ENCODE peak calls at places on chromosomes 2 and 18, in nine cellular contexts. One of them, this sample, is unnamed.

GRCh38 chr2:167964650-167965404 is 282.6 kb downstream of the STK39 start:
- DNase-seq in mucosa of descending colon: no peak
- DNase-seq in astrocyte of the spinal cord: peak; percentile 10
- DNase-seq in CD4-positive, alpha-beta T cell: no peak
- DNase-seq in colonic mucosa: no peak
- DNase-seq in GM23338: peak; percentile 71
- DNase-seq in keratinocyte: no peak
- DNase-seq in lower lobe of right lung: no peak
- DNase-seq in nephron progenitor cell: no peak
- DNase-seq in this sample: no peak

GRCh38 chr2:50556934-50557575 is 474.9 kb downstream of the NRXN1 start:
- DNase-seq in mucosa of descending colon: no peak
- DNase-seq in astrocyte of the spinal cord: peak; percentile 71
- DNase-seq in CD4-positive, alpha-beta T cell: no peak
- DNase-seq in colonic mucosa: no peak
- DNase-seq in GM23338: no peak
- DNase-seq in keratinocyte: no peak
- DNase-seq in lower lobe of right lung: no peak
- DNase-seq in nephron progenitor cell: no peak
- DNase-seq in this sample: no peak

GRCh38 chr2:120231974-120232635 is 8.9 kb upstream of the TMEM185B start:
- DNase-seq in mucosa of descending colon: no peak
- DNase-seq in astrocyte of the spinal cord: no peak
- DNase-seq in CD4-positive, alpha-beta T cell: peak; percentile 33
- DNase-seq in colonic mucosa: no peak
- DNase-seq in GM23338: no peak
- DNase-seq in keratinocyte: no peak
- DNase-seq in lower lobe of right lung: no peak
- DNase-seq in nephron progenitor cell: no peak
- DNase-seq in this sample: no peak

GRCh38 chr18:49811151-49811938 is 2.0 kb downstream of the ACAA2 start:
- DNase-seq in mucosa of descending colon: no peak
- DNase-seq in astrocyte of the spinal cord: no peak
- DNase-seq in CD4-positive, alpha-beta T cell: no peak
- DNase-seq in colonic mucosa: no peak
- DNase-seq in GM23338: peak; percentile 9
- DNase-seq in keratinocyte: no peak
- DNase-seq in lower lobe of right lung: no peak
- DNase-seq in nephron progenitor cell: no peak
- DNase-seq in this sample: no peak

GRCh38 chr2:14235667-14236066 is 396.9 kb upstream of the LRATD1 start:
- DNase-seq in mucosa of descending colon: no peak
- DNase-seq in astrocyte of the spinal cord: no peak
- DNase-seq in CD4-positive, alpha-beta T cell: no peak
- DNase-seq in colonic mucosa: no peak
- DNase-seq in GM23338: no peak
- DNase-seq in keratinocyte: no peak
- DNase-seq in lower lobe of right lung: no peak
- DNase-seq in nephron progenitor cell: no peak
- DNase-seq in this sample: no peak

GRCh38 chr2:86596118-86596517 is 27.5 kb downstream of the RNF103 start:
- DNase-seq in mucosa of descending colon: no peak
- DNase-seq in astrocyte of the spinal cord: no peak
- DNase-seq in CD4-positive, alpha-beta T cell: no peak
- DNase-seq in colonic mucosa: no peak
- DNase-seq in GM23338: no peak
- DNase-seq in keratinocyte: no peak
- DNase-seq in lower lobe of right lung: no peak
- DNase-seq in nephron progenitor cell: no peak
- DNase-seq in this sample: no peak

GRCh38 chr2:134173338-134174016 is 80.4 kb upstream of the MGAT5 start:
- DNase-seq in mucosa of descending colon: no peak
- DNase-seq in astrocyte of the spinal cord: no peak
- DNase-seq in CD4-positive, alpha-beta T cell: no peak
- DNase-seq in colonic mucosa: peak; percentile 75
- DNase-seq in GM23338: no peak
- DNase-seq in keratinocyte: peak; percentile 83
- DNase-seq in lower lobe of right lung: no peak
- DNase-seq in nephron progenitor cell: no peak
- DNase-seq in this sample: no peak

GRCh38 chr2:119257198-119257597 is 33.6 kb downstream of the STEAP3 start:
- DNase-seq in mucosa of descending colon: no peak
- DNase-seq in astrocyte of the spinal cord: no peak
- DNase-seq in CD4-positive, alpha-beta T cell: no peak
- DNase-seq in colonic mucosa: no peak
- DNase-seq in GM23338: no peak
- DNase-seq in keratinocyte: no peak
- DNase-seq in lower lobe of right lung: no peak
- DNase-seq in nephron progenitor cell: no peak
- DNase-seq in this sample: no peak

GRCh38 chr2:150421252-150421651 is 66.2 kb downstream of the RND3 start:
- DNase-seq in mucosa of descending colon: no peak
- DNase-seq in astrocyte of the spinal cord: no peak
- DNase-seq in CD4-positive, alpha-beta T cell: no peak
- DNase-seq in colonic mucosa: no peak
- DNase-seq in GM23338: no peak
- DNase-seq in keratinocyte: no peak
- DNase-seq in lower lobe of right lung: no peak
- DNase-seq in nephron progenitor cell: no peak
- DNase-seq in this sample: no peak

GRCh38 chr2:29987141-29987540 is 65.8 kb upstream of the ALK start:
- DNase-seq in mucosa of descending colon: no peak
- DNase-seq in astrocyte of the spinal cord: no peak
- DNase-seq in CD4-positive, alpha-beta T cell: no peak
- DNase-seq in colonic mucosa: no peak
- DNase-seq in GM23338: no peak
- DNase-seq in keratinocyte: no peak
- DNase-seq in lower lobe of right lung: no peak
- DNase-seq in nephron progenitor cell: no peak
- DNase-seq in this sample: no peak

GRCh38 chr2:70703900-70704549 is 64.0 kb downstream of the ADD2 start:
- DNase-seq in mucosa of descending colon: no peak
- DNase-seq in astrocyte of the spinal cord: no peak
- DNase-seq in CD4-positive, alpha-beta T cell: no peak
- DNase-seq in colonic mucosa: no peak
- DNase-seq in GM23338: no peak
- DNase-seq in keratinocyte: no peak
- DNase-seq in lower lobe of right lung: no peak
- DNase-seq in nephron progenitor cell: no peak
- DNase-seq in this sample: no peak

DNA sequence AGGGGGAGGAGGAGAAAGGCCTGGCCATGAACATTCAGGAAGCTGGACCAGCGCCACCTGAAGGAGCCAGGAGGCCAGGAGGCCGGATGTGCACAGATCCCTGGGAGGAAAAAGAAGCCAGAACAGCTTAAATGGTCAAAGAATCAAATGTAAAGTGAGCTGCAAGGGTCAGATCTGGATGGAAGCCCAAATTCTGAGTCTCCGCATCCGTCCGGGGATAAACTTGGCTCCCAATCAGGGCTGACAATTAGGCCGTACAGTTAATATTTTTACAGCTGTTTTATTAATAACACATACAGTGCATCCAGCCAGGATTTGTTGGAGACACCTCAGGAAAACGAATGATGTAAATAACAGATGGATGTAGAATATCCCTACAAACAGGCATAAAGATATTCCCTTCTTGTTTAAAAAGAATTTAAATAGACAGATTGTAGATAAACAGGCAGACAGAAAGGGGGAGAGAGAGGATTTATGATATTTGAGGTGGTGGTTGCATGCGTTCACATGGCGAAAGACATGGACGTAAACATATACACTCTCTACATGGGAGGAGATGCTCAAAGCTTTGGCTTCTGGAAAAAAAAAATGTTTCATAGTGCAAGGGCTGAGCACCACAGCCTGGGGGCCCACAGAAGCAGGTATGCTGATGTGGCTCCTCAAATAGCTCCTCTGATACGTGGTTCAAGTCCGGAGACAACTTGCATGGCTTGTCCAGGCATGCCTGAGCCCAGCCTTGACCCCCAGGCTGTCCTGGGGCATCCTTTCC is 495.3 kb upstream of the TCF4 start:
- DNase-seq in mucosa of descending colon: peak; percentile 38
- DNase-seq in astrocyte of the spinal cord: peak; percentile 64
- DNase-seq in CD4-positive, alpha-beta T cell: no peak
- DNase-seq in colonic mucosa: peak; percentile 17
- DNase-seq in GM23338: peak; percentile 29
- DNase-seq in keratinocyte: no peak
- DNase-seq in lower lobe of right lung: no peak
- DNase-seq in nephron progenitor cell: no peak
- DNase-seq in this sample: no peak
- TF ChIP-seq CTCF in mucosa of descending colon: no peak
- TF ChIP-seq CTCF in astrocyte of the spinal cord: peak; percentile 16
- TF ChIP-seq CTCF in CD4-positive, alpha-beta T cell: no peak
- TF ChIP-seq CTCF in colonic mucosa: no peak
- TF ChIP-seq CTCF in GM23338: peak; percentile 43
- TF ChIP-seq CTCF in keratinocyte: no peak
- TF ChIP-seq CTCF in lower lobe of right lung: peak; percentile 21
- TF ChIP-seq CTCF in nephron progenitor cell: no peak
- TF ChIP-seq CTCF in this sample: peak; percentile 27

GRCh38 chr2:117536139-117536538 is 278.4 kb upstream of the DDX18 start:
- DNase-seq in mucosa of descending colon: no peak
- DNase-seq in astrocyte of the spinal cord: no peak
- DNase-seq in CD4-positive, alpha-beta T cell: no peak
- DNase-seq in colonic mucosa: no peak
- DNase-seq in GM23338: peak; percentile 70
- DNase-seq in keratinocyte: no peak
- DNase-seq in lower lobe of right lung: no peak
- DNase-seq in nephron progenitor cell: peak; percentile 12
- DNase-seq in this sample: no peak
- TF ChIP-seq CTCF in mucosa of descending colon: peak; percentile 39
- TF ChIP-seq CTCF in astrocyte of the spinal cord: peak; percentile 19
- TF ChIP-seq CTCF in CD4-positive, alpha-beta T cell: no peak
- TF ChIP-seq CTCF in colonic mucosa: peak; percentile 46
- TF ChIP-seq CTCF in GM23338: peak; percentile 65
- TF ChIP-seq CTCF in keratinocyte: peak; percentile 27
- TF ChIP-seq CTCF in lower lobe of right lung: peak; percentile 32
- TF ChIP-seq CTCF in nephron progenitor cell: peak; percentile 46
- TF ChIP-seq CTCF in this sample: peak; percentile 57

DNA sequence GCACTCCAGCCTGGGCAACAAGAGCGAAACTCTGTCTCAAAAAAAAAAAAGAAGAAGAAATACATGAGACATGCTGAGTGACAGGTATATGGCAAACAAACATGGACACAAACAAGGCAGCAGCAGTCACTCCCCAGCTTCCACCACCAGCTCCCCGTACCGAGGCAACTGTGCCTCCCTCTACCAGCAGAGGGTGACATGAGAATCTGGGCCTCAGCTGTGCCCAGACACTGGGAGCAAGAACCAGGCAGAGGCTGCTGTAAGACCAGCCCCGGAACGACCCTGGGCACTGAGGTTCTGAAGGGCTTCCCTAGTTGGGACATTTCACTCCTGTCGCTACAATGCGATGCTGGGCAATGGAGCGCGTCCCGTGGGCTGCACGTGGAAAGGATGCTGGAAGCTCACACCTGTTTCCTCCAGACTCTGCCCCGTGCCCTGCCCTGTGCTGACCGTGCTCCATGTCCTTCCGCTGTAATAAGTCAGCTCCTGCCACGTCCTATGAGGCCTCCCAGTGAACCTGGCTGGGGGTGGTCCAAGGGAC is 37.1 kb downstream of the BOK start:
- DNase-seq in mucosa of descending colon: no peak
- DNase-seq in astrocyte of the spinal cord: no peak
- DNase-seq in CD4-positive, alpha-beta T cell: no peak
- DNase-seq in colonic mucosa: no peak
- DNase-seq in GM23338: peak; percentile 61
- DNase-seq in keratinocyte: no peak
- DNase-seq in lower lobe of right lung: no peak
- DNase-seq in nephron progenitor cell: peak; percentile 38
- DNase-seq in this sample: peak; percentile 64
- TF ChIP-seq CTCF in mucosa of descending colon: no peak
- TF ChIP-seq CTCF in astrocyte of the spinal cord: peak; percentile 30
- TF ChIP-seq CTCF in CD4-positive, alpha-beta T cell: no peak
- TF ChIP-seq CTCF in colonic mucosa: no peak
- TF ChIP-seq CTCF in GM23338: peak; percentile 37
- TF ChIP-seq CTCF in keratinocyte: peak; percentile 53
- TF ChIP-seq CTCF in lower lobe of right lung: no peak
- TF ChIP-seq CTCF in nephron progenitor cell: peak; percentile 23
- TF ChIP-seq CTCF in this sample: peak; percentile 66

GRCh38 chr18:79380816-79381806 is 14.6 kb upstream of the NFATC1 start:
- DNase-seq in mucosa of descending colon: no peak
- DNase-seq in astrocyte of the spinal cord: peak; percentile 37
- DNase-seq in CD4-positive, alpha-beta T cell: peak; percentile 63
- DNase-seq in colonic mucosa: peak; percentile 72
- DNase-seq in GM23338: peak; percentile 89
- DNase-seq in keratinocyte: no peak
- DNase-seq in lower lobe of right lung: peak; percentile 65
- DNase-seq in nephron progenitor cell: peak; percentile 89
- DNase-seq in this sample: no peak

GRCh38 chr18:79379931-79380815 is 15.6 kb upstream of the NFATC1 start:
- DNase-seq in mucosa of descending colon: no peak
- DNase-seq in astrocyte of the spinal cord: no peak
- DNase-seq in CD4-positive, alpha-beta T cell: no peak
- DNase-seq in colonic mucosa: no peak
- DNase-seq in GM23338: no peak
- DNase-seq in keratinocyte: no peak
- DNase-seq in lower lobe of right lung: no peak
- DNase-seq in nephron progenitor cell: no peak
- DNase-seq in this sample: peak; percentile 93

GRCh38 chr18:79377187-79377891 is 18.4 kb upstream of the NFATC1 start:
- DNase-seq in mucosa of descending colon: no peak
- DNase-seq in astrocyte of the spinal cord: no peak
- DNase-seq in CD4-positive, alpha-beta T cell: no peak
- DNase-seq in colonic mucosa: no peak
- DNase-seq in GM23338: no peak
- DNase-seq in keratinocyte: no peak
- DNase-seq in lower lobe of right lung: no peak
- DNase-seq in nephron progenitor cell: no peak
- DNase-seq in this sample: no peak

GRCh38 chr18:79378416-79379250 is 17.1 kb upstream of the NFATC1 start:
- DNase-seq in mucosa of descending colon: peak; percentile 84
- DNase-seq in astrocyte of the spinal cord: peak; percentile 71
- DNase-seq in CD4-positive, alpha-beta T cell: peak; percentile 83
- DNase-seq in colonic mucosa: peak; percentile 81
- DNase-seq in GM23338: peak; percentile 88
- DNase-seq in keratinocyte: no peak
- DNase-seq in lower lobe of right lung: peak; percentile 86
- DNase-seq in nephron progenitor cell: peak; percentile 92
- DNase-seq in this sample: no peak

GRCh38 chr18:79379251-79379905 is 16.4 kb upstream of the NFATC1 start:
- DNase-seq in mucosa of descending colon: no peak
- DNase-seq in astrocyte of the spinal cord: no peak
- DNase-seq in CD4-positive, alpha-beta T cell: no peak
- DNase-seq in colonic mucosa: no peak
- DNase-seq in GM23338: no peak
- DNase-seq in keratinocyte: no peak
- DNase-seq in lower lobe of right lung: no peak
- DNase-seq in nephron progenitor cell: no peak
- DNase-seq in this sample: no peak
- TF ChIP-seq CTCF in mucosa of descending colon: no peak
- TF ChIP-seq CTCF in astrocyte of the spinal cord: no peak
- TF ChIP-seq CTCF in CD4-positive, alpha-beta T cell: peak; percentile 21
- TF ChIP-seq CTCF in colonic mucosa: no peak
- TF ChIP-seq CTCF in GM23338: no peak
- TF ChIP-seq CTCF in keratinocyte: no peak
- TF ChIP-seq CTCF in lower lobe of right lung: no peak
- TF ChIP-seq CTCF in nephron progenitor cell: peak; percentile 4
- TF ChIP-seq CTCF in this sample: peak; percentile 25

GRCh38 chr2:111238336-111238735 is 117.6 kb downstream of the BCL2L11 start:
- DNase-seq in mucosa of descending colon: no peak
- DNase-seq in astrocyte of the spinal cord: no peak
- DNase-seq in CD4-positive, alpha-beta T cell: no peak
- DNase-seq in colonic mucosa: no peak
- DNase-seq in GM23338: no peak
- DNase-seq in keratinocyte: no peak
- DNase-seq in lower lobe of right lung: no peak
- DNase-seq in nephron progenitor cell: no peak
- DNase-seq in this sample: no peak
- TF ChIP-seq CTCF in mucosa of descending colon: no peak
- TF ChIP-seq CTCF in astrocyte of the spinal cord: no peak
- TF ChIP-seq CTCF in CD4-positive, alpha-beta T cell: no peak
- TF ChIP-seq CTCF in colonic mucosa: no peak
- TF ChIP-seq CTCF in GM23338: no peak
- TF ChIP-seq CTCF in keratinocyte: no peak
- TF ChIP-seq CTCF in lower lobe of right lung: no peak
- TF ChIP-seq CTCF in nephron progenitor cell: no peak
- TF ChIP-seq CTCF in this sample: no peak